ENCODE peak calls at places on chromosomes 13 and 19, in five cellular contexts. C is esophagus squamous epithelium; O is dermis blood vessel endothelial cell; U is activated T-helper 9 cell treated with anti-CD3 and anti-CD28 coated beads, Interleukin-2, amount 50 U/mL, for 16 hours; M is nephron progenitor cell. Y is an unnamed sample.
A peak's percentile ranks its signal among the peaks of the same experiment; 100 is the strongest.

GRCh38 chr13:79679334-79679733 is 198.4 kb downstream of the NDFIP2 start:
- DNase-seq in C (no peak), O (peak; percentile 90), U (no peak), M (peak; percentile 79), Y (peak; percentile 30)

GRCh38 chr13:50892162-50892944 is 17.2 kb upstream of the RNASEH2B start:
- DNase-seq in C (no peak), O (no peak), U (no peak), M (no peak), Y (no peak)

GRCh38 chr13:35465345-35465744 is 11.1 kb downstream of the MAB21L1 start:
- DNase-seq in C (no peak), O (no peak), U (no peak), M (no peak), Y (no peak)

GRCh38 chr19:42433503-42434260 is 6.5 kb upstream of the LIPE start:
- DNase-seq in C (no peak), O (peak; percentile 88), U (peak; percentile 57), M (peak; percentile 86), Y (no peak)

GRCh38 chr13:20716951-20717350 is 13.5 kb downstream of the IL17D start:
- DNase-seq in C (no peak), O (peak; percentile 19), U (no peak), M (no peak), Y (no peak)

GRCh38 chr19:41225238-41226052 is 6.4 kb downstream of the AXL start:
- DNase-seq in C (no peak), O (peak; percentile 90), U (peak; percentile 30), M (no peak), Y (no peak)

GRCh38 chr13:111383591-111384440 is 63.4 kb downstream of the TEX29 start:
- DNase-seq in C (no peak), O (no peak), U (no peak), M (no peak), Y (no peak)

GRCh38 chr13:94182185-94182761 is 297.2 kb downstream of the DCT start:
- DNase-seq in C (no peak), O (no peak), U (no peak), M (no peak), Y (no peak)

GRCh38 chr13:49517461-49517860 is 21.7 kb downstream of the PHF11 start:
- DNase-seq in C (no peak), O (peak; percentile 21), U (no peak), M (peak; percentile 9), Y (no peak)

GRCh38 chr13:97125051-97125809 is 96.9 kb upstream of the MBNL2 start:
- DNase-seq in C (no peak), O (no peak), U (no peak), M (peak; percentile 58), Y (no peak)

Y was measured in iPS DF 19.7.